ENCODE peak calls at places on chromosomes 12 and 14, in nine cellular contexts. B is HCT116; K is effector memory CD4-positive, alpha-beta T cell; E is aorta; S is astrocyte; U is upper lobe of left lung; N is SJSA1; P is body of pancreas; I is mammary epithelial cell. O is an unnamed sample.

GRCh38 chr12:46267618-46268348 is 1.1 kb downstream of the SLC38A1 start:
- DNase-seq in I (peak; percentile 35), N (peak; percentile 35), B (no peak), S (peak; percentile 16), P (peak; percentile 33), E (no peak), K (peak; percentile 14), U (peak; percentile 80), O (no peak)

GRCh38 chr12:112103758-112104504 is 4.7 kb downstream of the NAA25 start:
- DNase-seq in I (no peak), E (no peak), K (no peak), S (no peak), N (no peak), U (no peak), B (no peak), P (no peak), O (no peak)

GRCh38 chr14:37791384-37792036 is 196.1 kb downstream of the TTC6 start:
- DNase-seq in P (no peak), N (no peak), E (no peak), K (no peak), I (no peak), S (no peak), B (no peak), U (no peak), O (no peak)

GRCh38 chr14:69637503-69638030 is 26.2 kb downstream of the SUSD6 start:
- DNase-seq in N (no peak), K (no peak), B (no peak), P (peak; percentile 38), S (no peak), U (peak; percentile 43), E (no peak), I (no peak), O (no peak)

GRCh38 chr14:85532981-85533820 is 3.3 kb downstream of the FLRT2 start:
- DNase-seq in P (peak; percentile 71), B (no peak), E (peak; percentile 82), S (peak; percentile 78), N (peak; percentile 82), I (peak; percentile 88), K (no peak), U (peak; percentile 89), O (no peak)

GRCh38 chr14:85634205-85634604 is 104.3 kb downstream of the FLRT2 start:
- DNase-seq in B (no peak), E (no peak), K (no peak), U (no peak), N (no peak), P (no peak), I (peak; percentile 21), S (no peak), O (no peak)

GRCh38 chr12:124465473-124465872 is 101.9 kb downstream of the NCOR2 start:
- DNase-seq in B (no peak), P (no peak), S (no peak), I (no peak), N (no peak), K (no peak), U (no peak), E (no peak), O (no peak)

GRCh38 chr12:117172168-117172567 is 18.1 kb downstream of the FBXO21 start:
- DNase-seq in E (no peak), B (no peak), I (no peak), U (no peak), S (no peak), K (no peak), P (no peak), N (no peak), O (no peak)

GRCh38 chr12:53624453-53624852 is 1.7 kb downstream of the ATF7 start:
- DNase-seq in U (no peak), K (no peak), B (no peak), I (no peak), E (no peak), P (no peak), N (no peak), S (no peak), O (no peak)

GRCh38 chr14:37681486-37681885 is 86.1 kb downstream of the TTC6 start:
- DNase-seq in U (no peak), E (no peak), S (no peak), B (no peak), I (no peak), P (no peak), K (no peak), N (no peak), O (no peak)

GRCh38 chr12:71162832-71163711 is 5.3 kb upstream of the TSPAN8 start:
- DNase-seq in U (no peak), N (no peak), B (no peak), E (no peak), S (no peak), I (no peak), P (peak; percentile 38), K (no peak), O (no peak)

DNA sequence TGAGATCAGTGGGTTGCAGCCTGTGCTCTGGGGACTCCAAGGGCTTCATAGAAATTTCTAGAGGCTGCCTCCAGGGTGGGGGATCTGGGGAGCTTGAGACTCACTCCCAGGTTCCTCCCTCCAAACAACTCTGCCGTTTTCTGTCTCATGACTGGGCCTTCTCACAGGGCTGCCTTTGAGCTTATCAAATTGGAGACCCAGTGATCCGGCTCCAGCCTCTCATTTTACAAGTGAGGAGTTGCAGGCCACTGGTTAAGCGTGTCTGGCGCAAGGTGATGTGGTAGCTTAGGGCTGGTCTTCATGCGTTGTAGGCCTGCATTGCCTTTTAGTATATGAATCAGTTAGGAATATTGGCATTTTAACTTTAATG is 85.9 kb downstream of the SLC25A47 start:
- DNase-seq in S (no peak), E (no peak), B (no peak), I (no peak), K (no peak), N (no peak), P (no peak), U (no peak), O (no peak)
- H3K4me1 ChIP-seq in S (peaks cover 26% of the 10 kb centered on the region), E (no peaks in the 10 kb centered on the region), B (peaks cover 31% of the 10 kb centered on the region), I (peaks cover 28% of the 10 kb centered on the region), K (peaks cover 17% of the 10 kb centered on the region), N (peaks cover 35% of the 10 kb centered on the region), P (peaks cover 38% of the 10 kb centered on the region), U (peaks cover 12% of the 10 kb centered on the region), O (peaks cover 25% of the 10 kb centered on the region)

DNA sequence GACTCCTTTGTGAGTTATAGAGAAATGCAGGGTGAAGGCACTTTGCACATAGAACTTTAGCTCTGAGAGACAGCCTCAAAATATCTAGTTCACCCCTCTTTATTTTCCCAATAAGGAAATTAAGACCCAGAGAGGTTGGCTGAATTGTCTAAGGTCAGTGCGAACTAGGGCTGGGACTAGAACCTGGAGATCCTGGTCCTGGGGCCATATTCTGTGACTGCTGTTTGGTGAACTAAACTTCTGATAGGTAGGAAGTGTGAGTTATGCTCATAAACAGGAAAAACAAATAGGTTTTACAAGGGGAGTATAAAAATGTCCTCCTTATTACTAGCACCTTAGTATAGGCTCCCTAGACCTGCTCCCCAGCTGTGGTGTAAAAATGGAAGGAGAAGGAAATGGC is 53.9 kb downstream of the DAD1 start:
- DNase-seq in P (no peak), N (no peak), U (no peak), I (no peak), K (no peak), E (no peak), B (no peak), S (no peak), O (no peak)
- H3K4me3 ChIP-seq in P (no peak overlapping the region), N (no peak overlapping the region), U (no peak overlapping the region), I (no peak overlapping the region), K (peak overlapping the region; percentile 11), E (no peak overlapping the region), B (no peak overlapping the region), S (no peak overlapping the region), O (peak overlapping the region; percentile 21)

GRCh38 chr12:4324366-4324765 is 3.4 kb downstream of the TIGAR start:
- DNase-seq in U (peak; percentile 75), P (no peak), I (no peak), E (no peak), B (no peak), N (no peak), K (no peak), S (no peak), O (no peak)

GRCh38 chr12:4320287-4320858 is 640 bp upstream of the TIGAR start:
- DNase-seq in I (no peak), U (no peak), K (no peak), B (no peak), P (no peak), S (no peak), N (no peak), E (no peak), O (no peak)

GRCh38 chr12:4323400-4323799 is 2.4 kb downstream of the TIGAR start:
- DNase-seq in K (no peak), B (no peak), E (no peak), I (no peak), N (no peak), U (no peak), P (no peak), S (no peak), O (no peak)

GRCh38 chr12:4320859-4321701 is at the start of gene TIGAR:
- DNase-seq in K (peak; percentile 88), I (peak; percentile 97), P (peak; percentile 95), N (peak; percentile 95), U (peak; percentile 98), E (peak; percentile 97), B (peak; percentile 81), S (peak; percentile 86), O (peak; percentile 93)

DNA sequence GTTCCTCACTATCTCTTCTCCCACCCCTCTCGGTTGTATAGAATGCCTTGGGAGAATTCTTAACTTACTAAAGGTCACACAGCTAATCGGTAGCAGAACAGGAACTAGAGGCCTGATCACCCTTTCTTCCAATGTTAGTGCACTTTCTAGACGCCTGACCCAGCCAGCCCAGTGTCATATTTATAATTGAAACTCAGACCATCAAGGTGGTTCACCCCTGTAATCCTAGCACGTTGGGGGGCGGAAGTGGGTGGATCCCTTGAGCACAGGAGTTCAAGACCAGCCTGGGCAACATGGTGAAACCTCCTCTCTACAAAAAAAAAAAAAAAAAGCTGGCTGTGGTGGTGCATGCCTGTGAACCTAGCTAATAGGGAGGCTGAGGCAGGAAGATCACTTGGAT is 1.8 kb downstream of the TIGAR start:
- DNase-seq in E (no peak), U (no peak), N (no peak), B (no peak), P (no peak), I (no peak), S (no peak), K (no peak), O (no peak)
- H3K27ac ChIP-seq in E (no peak overlapping the region), U (no peak overlapping the region), N (no peak overlapping the region), B (no peak overlapping the region), P (no peak overlapping the region), I (no peak overlapping the region), S (no peak overlapping the region), K (no peak overlapping the region), O (no peak overlapping the region)

GRCh38 chr12:51744235-51744634 is 104.3 kb downstream of the FIGNL2 start:
- DNase-seq in S (peak; percentile 52), B (no peak), I (no peak), P (no peak), K (no peak), U (no peak), N (no peak), E (no peak), O (no peak)

GRCh38 chr12:51740536-51740935 is 108.0 kb downstream of the FIGNL2 start:
- DNase-seq in I (no peak), N (no peak), E (no peak), K (no peak), S (no peak), P (no peak), U (no peak), B (no peak), O (no peak)

GRCh38 chr12:51746416-51746815 is 102.1 kb downstream of the FIGNL2 start:
- DNase-seq in S (no peak), E (no peak), U (no peak), P (no peak), K (no peak), I (no peak), B (no peak), N (no peak), O (no peak)

GRCh38 chr12:51748235-51748634 is 100.3 kb downstream of the FIGNL2 start:
- DNase-seq in I (no peak), B (no peak), N (no peak), P (no peak), U (no peak), E (no peak), K (no peak), S (no peak), O (no peak)

GRCh38 chr12:51744957-51745356 is 103.6 kb downstream of the FIGNL2 start:
- DNase-seq in B (no peak), I (no peak), P (no peak), U (no peak), K (no peak), S (no peak), N (no peak), E (no peak), O (no peak)
- H3K4me1 ChIP-seq in B (no peaks in the 10 kb centered on the region), I (no peaks in the 10 kb centered on the region), P (peaks cover 10% of the 10 kb centered on the region), U (no peaks in the 10 kb centered on the region), K (no peaks in the 10 kb centered on the region), S (no peaks in the 10 kb centered on the region), N (no peaks in the 10 kb centered on the region), E (no peaks in the 10 kb centered on the region), O (no peaks in the 10 kb centered on the region)

O was measured in CD8-positive, alpha-beta memory T cell.